ENCODE peak calls at places on chromosomes 1 and 21, in ten cellular contexts. One of them, this sample, is unnamed.

GRCh38 chr1:198125995-198126758 is 30.6 kb upstream of the NEK7 start:
- DNase-seq in IMR-90: peak
- DNase-seq in HCT116: no peak
- DNase-seq in A549: peak
- DNase-seq in stomach: no peak
- DNase-seq in Peyer's patch: no peak
- DNase-seq in tibial nerve: no peak
- DNase-seq in GM12878: no peak
- DNase-seq in sigmoid colon: no peak
- DNase-seq in transverse colon: no peak
- DNase-seq in this sample: no peak

GRCh38 chr21:41451753-41452676 is 26.0 kb downstream of the MX1 start:
- DNase-seq in HCT116: no peak
- DNase-seq in Peyer's patch: no peak
- DNase-seq in GM12878: no peak
- DNase-seq in sigmoid colon: no peak
- DNase-seq in IMR-90: no peak
- DNase-seq in A549: no peak
- DNase-seq in tibial nerve: no peak
- DNase-seq in transverse colon: peak
- DNase-seq in stomach: peak
- DNase-seq in this sample: no peak

GRCh38 chr1:166032901-166033371 is 133.9 kb downstream of the FAM78B start:
- DNase-seq in Peyer's patch: no peak
- DNase-seq in tibial nerve: no peak
- DNase-seq in transverse colon: no peak
- DNase-seq in sigmoid colon: no peak
- DNase-seq in stomach: peak
- DNase-seq in A549: no peak
- DNase-seq in HCT116: no peak
- DNase-seq in IMR-90: no peak
- DNase-seq in GM12878: no peak
- DNase-seq in this sample: peak

GRCh38 chr21:32708069-32708468 is 19.7 kb downstream of the SYNJ1 start:
- DNase-seq in Peyer's patch: no peak
- DNase-seq in sigmoid colon: no peak
- DNase-seq in stomach: no peak
- DNase-seq in GM12878: no peak
- DNase-seq in tibial nerve: no peak
- DNase-seq in A549: no peak
- DNase-seq in transverse colon: no peak
- DNase-seq in HCT116: no peak
- DNase-seq in IMR-90: no peak
- DNase-seq in this sample: no peak

GRCh38 chr21:42291003-42291750 is 24.0 kb downstream of the TFF3 start:
- DNase-seq in sigmoid colon: no peak
- DNase-seq in tibial nerve: no peak
- DNase-seq in Peyer's patch: no peak
- DNase-seq in stomach: no peak
- DNase-seq in IMR-90: no peak
- DNase-seq in transverse colon: no peak
- DNase-seq in HCT116: no peak
- DNase-seq in A549: no peak
- DNase-seq in GM12878: no peak
- DNase-seq in this sample: no peak

GRCh38 chr1:214123061-214123784 is 135.4 kb downstream of the PROX1 start:
- DNase-seq in stomach: peak
- DNase-seq in Peyer's patch: peak
- DNase-seq in IMR-90: peak
- DNase-seq in transverse colon: peak
- DNase-seq in A549: peak
- DNase-seq in tibial nerve: no peak
- DNase-seq in GM12878: no peak
- DNase-seq in sigmoid colon: no peak
- DNase-seq in HCT116: peak
- DNase-seq in this sample: peak

GRCh38 chr1:245370905-245371581 is 216.3 kb downstream of the KIF26B start:
- DNase-seq in GM12878: no peak
- DNase-seq in stomach: no peak
- DNase-seq in HCT116: no peak
- DNase-seq in transverse colon: peak
- DNase-seq in sigmoid colon: no peak
- DNase-seq in A549: no peak
- DNase-seq in Peyer's patch: no peak
- DNase-seq in tibial nerve: no peak
- DNase-seq in IMR-90: no peak
- DNase-seq in this sample: peak

GRCh38 chr1:92315766-92316413 is 17.0 kb downstream of the RPAP2 start:
- DNase-seq in GM12878: no peak
- DNase-seq in Peyer's patch: peak
- DNase-seq in transverse colon: peak
- DNase-seq in HCT116: no peak
- DNase-seq in sigmoid colon: no peak
- DNase-seq in IMR-90: no peak
- DNase-seq in stomach: no peak
- DNase-seq in A549: no peak
- DNase-seq in tibial nerve: no peak
- DNase-seq in this sample: no peak

GRCh38 chr1:68344208-68344607 is 105.5 kb downstream of the RPE65 start:
- DNase-seq in HCT116: no peak
- DNase-seq in A549: no peak
- DNase-seq in GM12878: no peak
- DNase-seq in Peyer's patch: no peak
- DNase-seq in IMR-90: no peak
- DNase-seq in sigmoid colon: no peak
- DNase-seq in tibial nerve: no peak
- DNase-seq in stomach: no peak
- DNase-seq in transverse colon: no peak
- DNase-seq in this sample: no peak

GRCh38 chr1:62782197-62782886 is 1.6 kb upstream of the ATG4C start:
- DNase-seq in GM12878: no peak
- DNase-seq in sigmoid colon: no peak
- DNase-seq in HCT116: no peak
- DNase-seq in stomach: no peak
- DNase-seq in tibial nerve: no peak
- DNase-seq in transverse colon: no peak
- DNase-seq in IMR-90: peak
- DNase-seq in Peyer's patch: no peak
- DNase-seq in A549: no peak
- DNase-seq in this sample: no peak

GRCh38 chr1:62784509-62785365 is 805 bp downstream of the ATG4C start:
- DNase-seq in HCT116: no peak
- DNase-seq in A549: peak
- DNase-seq in tibial nerve: no peak
- DNase-seq in sigmoid colon: no peak
- DNase-seq in GM12878: no peak
- DNase-seq in stomach: no peak
- DNase-seq in transverse colon: no peak
- DNase-seq in IMR-90: peak
- DNase-seq in Peyer's patch: no peak
- DNase-seq in this sample: no peak

GRCh38 chr1:62778208-62778607 is 5.7 kb upstream of the ATG4C start:
- DNase-seq in stomach: no peak
- DNase-seq in Peyer's patch: no peak
- DNase-seq in transverse colon: no peak
- DNase-seq in tibial nerve: no peak
- DNase-seq in IMR-90: no peak
- DNase-seq in A549: no peak
- DNase-seq in GM12878: no peak
- DNase-seq in sigmoid colon: no peak
- DNase-seq in HCT116: no peak
- DNase-seq in this sample: no peak

DNA sequence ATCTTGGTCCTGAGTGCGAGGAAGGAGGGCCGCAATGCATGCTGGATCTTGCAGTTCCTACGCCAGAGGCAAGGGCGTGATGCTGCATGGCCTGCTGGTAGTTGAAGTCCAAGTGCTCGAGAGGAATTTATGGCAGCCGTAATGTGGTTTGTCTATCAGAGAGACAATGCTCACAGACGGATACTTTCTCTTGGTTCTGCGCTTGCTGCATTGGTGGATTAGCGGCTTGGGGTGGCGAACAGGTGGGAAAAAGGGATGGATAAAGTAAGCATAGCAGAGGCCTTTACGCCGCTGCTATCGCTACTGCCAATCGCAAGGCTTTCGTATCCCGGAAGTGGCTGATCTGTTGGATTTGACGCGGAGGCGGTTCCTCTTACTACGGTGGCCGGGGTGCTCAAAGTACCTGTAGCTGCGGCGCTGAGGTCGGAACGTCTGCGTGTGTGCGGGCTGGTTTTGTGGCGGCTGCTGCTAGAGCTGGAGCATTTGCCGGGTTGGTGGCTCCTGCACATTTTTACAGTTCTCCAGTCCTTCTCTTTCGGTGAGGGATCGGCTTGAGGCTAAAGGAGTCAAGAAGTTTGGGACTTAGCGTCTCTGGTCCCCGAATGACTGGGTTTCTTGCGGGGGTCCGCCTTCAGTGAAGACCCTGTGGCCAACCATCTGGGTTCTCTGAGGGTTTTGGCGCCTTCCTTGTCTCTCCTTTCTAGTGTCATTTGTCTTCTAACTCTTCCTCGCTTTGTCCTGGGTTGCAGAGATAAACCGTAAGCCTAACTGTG is at the start of gene ATG4C:
- DNase-seq in tibial nerve: peak
- DNase-seq in transverse colon: peak
- DNase-seq in GM12878: peak
- DNase-seq in HCT116: peak
- DNase-seq in stomach: peak
- DNase-seq in A549: peak
- DNase-seq in Peyer's patch: peak
- DNase-seq in sigmoid colon: peak
- DNase-seq in IMR-90: peak
- DNase-seq in this sample: peak
- TF ChIP-seq POLR2A in tibial nerve: peak
- TF ChIP-seq POLR2A in transverse colon: peak
- TF ChIP-seq POLR2A in GM12878: peak
- TF ChIP-seq POLR2A in HCT116: peak
- TF ChIP-seq POLR2A in stomach: peak
- TF ChIP-seq POLR2A in A549: peak
- TF ChIP-seq POLR2A in Peyer's patch: peak
- TF ChIP-seq POLR2A in sigmoid colon: peak
- TF ChIP-seq POLR2A in IMR-90: no peak
- TF ChIP-seq POLR2A in this sample: no peak

GRCh38 chr1:220877348-220878095 is 1.7 kb upstream of the HLX start:
- DNase-seq in GM12878: no peak
- DNase-seq in HCT116: no peak
- DNase-seq in transverse colon: no peak
- DNase-seq in IMR-90: no peak
- DNase-seq in A549: no peak
- DNase-seq in sigmoid colon: no peak
- DNase-seq in stomach: no peak
- DNase-seq in tibial nerve: no peak
- DNase-seq in Peyer's patch: no peak
- DNase-seq in this sample: no peak

GRCh38 chr1:220878223-220879081 is 791 bp upstream of the HLX start:
- DNase-seq in A549: no peak
- DNase-seq in Peyer's patch: peak
- DNase-seq in transverse colon: peak
- DNase-seq in stomach: no peak
- DNase-seq in sigmoid colon: peak
- DNase-seq in GM12878: no peak
- DNase-seq in IMR-90: no peak
- DNase-seq in tibial nerve: no peak
- DNase-seq in HCT116: no peak
- DNase-seq in this sample: no peak

GRCh38 chr1:220880367-220880680 is 1.1 kb downstream of the HLX start:
- DNase-seq in tibial nerve: no peak
- DNase-seq in transverse colon: no peak
- DNase-seq in Peyer's patch: no peak
- DNase-seq in IMR-90: no peak
- DNase-seq in stomach: no peak
- DNase-seq in A549: no peak
- DNase-seq in sigmoid colon: no peak
- DNase-seq in GM12878: no peak
- DNase-seq in HCT116: no peak
- DNase-seq in this sample: no peak

GRCh38 chr1:220879509-220880366 is 495 bp downstream of the HLX start:
- DNase-seq in transverse colon: peak
- DNase-seq in tibial nerve: no peak
- DNase-seq in IMR-90: peak
- DNase-seq in A549: peak
- DNase-seq in sigmoid colon: no peak
- DNase-seq in Peyer's patch: no peak
- DNase-seq in GM12878: no peak
- DNase-seq in HCT116: no peak
- DNase-seq in stomach: peak
- DNase-seq in this sample: no peak

DNA sequence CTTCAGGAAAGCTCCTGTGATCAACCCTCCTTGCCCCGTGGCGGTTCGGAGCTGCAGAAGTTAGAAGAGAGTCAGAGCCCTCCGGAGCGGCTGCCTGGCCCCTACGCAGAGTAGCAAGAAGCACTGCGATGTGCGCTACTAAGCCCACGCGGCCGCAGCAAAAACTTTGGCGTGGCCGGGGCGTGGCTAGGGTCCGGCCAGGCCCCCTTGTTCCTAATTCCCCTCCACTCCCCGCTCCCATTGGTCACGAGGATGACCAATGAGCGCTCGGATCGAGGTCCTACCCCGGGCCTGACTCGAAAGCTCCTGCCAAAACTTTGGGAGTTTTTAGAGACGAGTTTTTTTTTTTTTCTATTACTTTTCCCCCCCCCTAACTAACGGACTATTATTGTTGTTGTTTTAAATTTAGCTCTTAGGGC is at the start of gene HLX:
- DNase-seq in HCT116: peak
- DNase-seq in stomach: peak
- DNase-seq in A549: peak
- DNase-seq in transverse colon: peak
- DNase-seq in sigmoid colon: peak
- DNase-seq in tibial nerve: peak
- DNase-seq in GM12878: no peak
- DNase-seq in IMR-90: peak
- DNase-seq in Peyer's patch: peak
- DNase-seq in this sample: peak
- TF ChIP-seq POLR2A in HCT116: peak
- TF ChIP-seq POLR2A in stomach: no peak
- TF ChIP-seq POLR2A in A549: peak
- TF ChIP-seq POLR2A in transverse colon: peak
- TF ChIP-seq POLR2A in sigmoid colon: peak
- TF ChIP-seq POLR2A in tibial nerve: peak
- TF ChIP-seq POLR2A in GM12878: no peak
- TF ChIP-seq POLR2A in IMR-90: peak
- TF ChIP-seq POLR2A in Peyer's patch: peak
- TF ChIP-seq POLR2A in this sample: no peak

GRCh38 chr1:27487927-27488522 is 1.9 kb downstream of the WASF2 start:
- DNase-seq in HCT116: no peak
- DNase-seq in IMR-90: no peak
- DNase-seq in stomach: no peak
- DNase-seq in transverse colon: no peak
- DNase-seq in Peyer's patch: peak
- DNase-seq in GM12878: no peak
- DNase-seq in tibial nerve: no peak
- DNase-seq in sigmoid colon: no peak
- DNase-seq in A549: no peak
- DNase-seq in this sample: peak
- TF ChIP-seq POLR2A in HCT116: no peak
- TF ChIP-seq POLR2A in IMR-90: no peak
- TF ChIP-seq POLR2A in stomach: no peak
- TF ChIP-seq POLR2A in transverse colon: no peak
- TF ChIP-seq POLR2A in Peyer's patch: no peak
- TF ChIP-seq POLR2A in GM12878: no peak
- TF ChIP-seq POLR2A in tibial nerve: no peak
- TF ChIP-seq POLR2A in sigmoid colon: no peak
- TF ChIP-seq POLR2A in A549: no peak
- TF ChIP-seq POLR2A in this sample: no peak

GRCh38 chr1:3777647-3778589 is 5.4 kb downstream of the SMIM1 start:
- DNase-seq in transverse colon: no peak
- DNase-seq in sigmoid colon: no peak
- DNase-seq in stomach: no peak
- DNase-seq in Peyer's patch: no peak
- DNase-seq in GM12878: no peak
- DNase-seq in tibial nerve: no peak
- DNase-seq in HCT116: no peak
- DNase-seq in IMR-90: no peak
- DNase-seq in A549: no peak
- DNase-seq in this sample: no peak
- TF ChIP-seq POLR2A in transverse colon: no peak
- TF ChIP-seq POLR2A in sigmoid colon: no peak
- TF ChIP-seq POLR2A in stomach: no peak
- TF ChIP-seq POLR2A in Peyer's patch: no peak
- TF ChIP-seq POLR2A in GM12878: no peak
- TF ChIP-seq POLR2A in tibial nerve: no peak
- TF ChIP-seq POLR2A in HCT116: no peak
- TF ChIP-seq POLR2A in IMR-90: no peak
- TF ChIP-seq POLR2A in A549: no peak
- TF ChIP-seq POLR2A in this sample: no peak